ENCODE peak calls at places on chromosomes 13 and 19, in five cellular contexts. X, S, N, Z and A are unnamed samples.

GRCh38 chr19:17590780-17591688 is 35.6 kb downstream of the COLGALT1 start:
- DNase-seq in X (no peak), S (no peak), N (no peak), Z (no peak), A (peak)

GRCh38 chr19:1274081-1274851 is 1.1 kb upstream of the FAM174C start:
- DNase-seq in X (no peak), S (no peak), N (no peak), Z (peak), A (no peak)

GRCh38 chr13:19661561-19661960 is 28.1 kb downstream of the MPHOSPH8 start:
- DNase-seq in X (no peak), S (no peak), N (no peak), Z (no peak), A (no peak)

GRCh38 chr13:20566424-20566916 is 487 bp upstream of the IFT88 start:
- DNase-seq in X (peak), S (peak), N (peak), Z (no peak), A (peak)

GRCh38 chr19:55115446-55116065 is 1.9 kb downstream of the PPP1R12C start:
- DNase-seq in X (no peak), S (no peak), N (no peak), Z (no peak), A (no peak)

GRCh38 chr19:8392017-8392591 is 1.9 kb downstream of the RAB11B start:
- DNase-seq in X (no peak), S (no peak), N (no peak), Z (peak), A (no peak)

GRCh38 chr13:45352031-45352430 is 11.0 kb upstream of the TPT1 start:
- DNase-seq in X (no peak), S (no peak), N (no peak), Z (no peak), A (no peak)

GRCh38 chr19:45380107-45380506 is 9.7 kb upstream of the ERCC2 start:
- DNase-seq in X (no peak), S (no peak), N (no peak), Z (no peak), A (no peak)

GRCh38 chr13:74290324-74290773 is 156.1 kb upstream of the KLF12 start:
- DNase-seq in X (peak), S (peak), N (no peak), Z (peak), A (no peak)

GRCh38 chr13:91739751-91740150 is 341.3 kb downstream of the GPC5 start:
- DNase-seq in X (no peak), S (no peak), N (no peak), Z (no peak), A (no peak)
- TF ChIP-seq CTCF in X (no peak), S (no peak), N (peak), Z (no peak), A (no peak)

GRCh38 chr13:37344051-37344450 is 238.6 kb upstream of the CSNK1A1L start:
- DNase-seq in X (no peak), S (no peak), N (no peak), Z (no peak), A (no peak)
- TF ChIP-seq CTCF in X (no peak), S (no peak), N (no peak), Z (no peak), A (no peak)

GRCh38 chr13:95485045-95485517 is 67.4 kb upstream of the CLDN10 start:
- DNase-seq in X (no peak), S (peak), N (peak), Z (no peak), A (no peak)
- TF ChIP-seq CTCF in X (no peak), S (no peak), N (peak), Z (no peak), A (no peak)

GRCh38 chr19:42396542-42397314 is 6.6 kb upstream of the CNFN start:
- DNase-seq in X (peak), S (peak), N (peak), Z (peak), A (peak)

GRCh38 chr19:42394751-42395150 is 4.7 kb upstream of the CNFN start:
- DNase-seq in X (no peak), S (peak), N (no peak), Z (no peak), A (no peak)

GRCh38 chr19:42396248-42396541 is 6.1 kb upstream of the CNFN start:
- DNase-seq in X (no peak), S (no peak), N (no peak), Z (no peak), A (peak)

GRCh38 chr19:42400404-42400803 is 10.3 kb upstream of the CNFN start:
- DNase-seq in X (no peak), S (no peak), N (no peak), Z (no peak), A (no peak)

DNA sequence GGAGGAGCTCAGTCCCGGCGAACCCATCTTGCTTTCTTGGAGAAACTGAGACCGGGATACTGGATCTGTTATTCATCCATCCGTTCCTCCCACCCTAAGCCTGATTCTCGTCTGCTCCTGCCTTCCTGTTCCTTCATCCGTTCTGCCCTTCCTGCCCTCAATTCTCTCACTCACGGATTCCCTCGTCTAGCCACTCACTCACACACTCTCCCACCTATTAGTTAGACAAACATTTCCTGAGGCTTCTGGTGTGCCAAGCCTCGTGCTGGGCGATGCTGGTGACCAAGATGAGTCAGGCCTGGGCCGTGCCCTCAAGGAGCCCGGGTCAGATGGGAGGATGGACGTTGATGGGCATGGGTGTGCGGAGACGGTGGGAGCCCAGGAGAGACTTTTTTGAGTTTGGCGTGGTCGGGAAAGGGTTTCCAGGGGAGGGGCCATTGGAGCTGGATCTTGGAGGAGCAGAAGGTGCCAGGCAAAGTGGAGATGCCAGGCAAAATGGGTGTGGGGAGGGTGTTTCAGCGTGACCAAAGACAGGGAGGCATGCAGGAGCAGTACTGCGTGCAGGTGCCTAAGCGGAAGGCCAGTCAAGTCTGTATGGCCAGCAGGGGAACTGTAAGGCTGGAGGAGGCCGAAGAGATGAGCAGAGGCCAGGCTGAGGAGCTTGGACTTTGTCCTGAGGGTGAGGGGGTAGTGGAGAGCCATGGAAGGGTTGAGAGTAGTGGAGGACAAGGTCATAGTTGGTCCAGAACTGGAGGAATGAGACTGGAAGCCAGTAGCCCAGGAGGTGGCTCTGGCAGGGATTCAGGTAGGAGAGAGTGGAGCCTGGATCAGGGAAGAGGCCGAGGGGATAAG is 7.4 kb upstream of the CNFN start:
- DNase-seq in X (no peak), S (peak), N (no peak), Z (no peak), A (no peak)
- TF ChIP-seq CTCF in X (no peak), S (no peak), N (no peak), Z (no peak), A (no peak)

DNA sequence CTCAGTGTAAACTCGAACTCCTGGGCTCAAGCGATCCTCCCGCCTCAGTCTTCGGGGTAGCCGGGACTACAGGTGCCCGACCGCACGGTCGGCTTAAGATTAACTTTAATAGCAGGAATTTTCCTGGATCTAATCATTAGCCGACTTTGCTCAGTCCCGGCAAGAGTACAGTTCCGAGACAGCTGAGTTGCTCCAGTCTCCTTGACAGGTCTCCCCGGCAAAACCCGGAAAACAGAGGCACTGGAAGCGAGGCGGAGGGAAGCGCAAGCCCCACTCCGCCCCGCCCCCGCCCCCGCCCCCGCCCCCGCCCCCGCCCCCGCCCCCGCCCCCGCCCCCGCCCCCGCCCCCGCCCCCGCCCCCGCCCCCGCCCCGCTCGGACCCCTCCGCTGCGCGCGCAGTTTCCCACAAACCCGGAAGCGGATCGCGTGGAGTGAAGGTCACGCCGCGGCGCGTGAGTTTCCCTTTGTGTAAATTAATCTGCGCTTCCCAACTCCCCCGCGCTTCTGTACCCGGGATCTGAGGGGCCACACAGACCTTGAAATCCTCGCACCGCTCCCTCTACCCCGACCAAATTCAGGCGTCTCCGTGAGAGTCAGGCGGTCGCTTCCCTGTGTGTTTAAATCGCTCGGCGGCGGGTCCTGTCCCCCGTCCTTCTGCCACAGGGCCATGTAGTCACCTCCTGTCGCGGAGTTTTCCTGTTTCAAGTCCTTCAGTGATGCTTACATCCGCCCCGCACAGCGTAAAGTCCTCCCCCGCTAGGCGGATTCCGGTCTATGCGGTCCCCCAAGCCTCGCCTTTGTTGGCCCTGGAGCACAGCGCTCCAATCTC is at the start of gene ZNF480:
- DNase-seq in X (peak), S (peak), N (peak), Z (peak), A (peak)
- TF ChIP-seq CTCF in X (no peak), S (no peak), N (no peak), Z (no peak), A (no peak)

GRCh38 chr13:84940801-84941200 is 858.4 kb downstream of the SLITRK6 start:
- DNase-seq in X (no peak), S (no peak), N (no peak), Z (no peak), A (no peak)

GRCh38 chr13:84946144-84946543 is 853.1 kb downstream of the SLITRK6 start:
- DNase-seq in X (no peak), S (no peak), N (no peak), Z (no peak), A (no peak)

DNA sequence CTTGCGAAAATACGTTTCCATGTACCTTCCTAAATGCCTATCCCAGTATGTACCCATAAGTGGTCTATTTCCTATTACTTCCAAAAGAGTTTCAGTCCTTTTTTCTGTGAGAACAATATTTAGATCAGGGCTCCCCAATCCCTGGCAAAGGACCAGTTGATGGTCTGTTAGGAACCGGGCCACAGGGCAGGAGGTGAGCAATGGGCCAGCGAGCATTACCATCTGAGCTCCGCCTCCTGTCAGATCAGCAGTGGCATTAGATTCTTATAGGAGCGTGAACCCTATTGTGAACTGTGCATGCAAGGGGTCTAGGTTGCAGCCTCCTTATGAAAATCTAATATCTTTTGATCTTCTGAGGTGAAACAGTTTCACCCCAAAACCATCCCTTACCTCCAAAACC is 859.1 kb downstream of the SLITRK6 start:
- DNase-seq in X (no peak), S (no peak), N (no peak), Z (no peak), A (no peak)
- TF ChIP-seq CTCF in X (no peak), S (no peak), N (no peak), Z (no peak), A (no peak)